ENCODE peak calls at places on chromosomes 13 and 19, in eight cellular contexts. One of them, this sample, is unnamed.

GRCh38 chr19:49700563-49700962 is 9.6 kb downstream of the CPT1C start:
- DNase-seq in GDM1: no peak
- DNase-seq in NCI-H1694 treated with DMSO at 0.1 percent for 48 hours: no peak
- DNase-seq in psoas muscle: no peak
- DNase-seq in head of caudate nucleus: no peak
- DNase-seq in SW480: no peak
- DNase-seq in dermis blood vessel endothelial cell: no peak
- DNase-seq in right cardiac atrium: no peak
- DNase-seq in this sample: no peak

GRCh38 chr13:83048419-83048818 is 833.9 kb downstream of the SLITRK1 start:
- DNase-seq in GDM1: no peak
- DNase-seq in NCI-H1694 treated with DMSO at 0.1 percent for 48 hours: no peak
- DNase-seq in psoas muscle: no peak
- DNase-seq in head of caudate nucleus: no peak
- DNase-seq in SW480: no peak
- DNase-seq in dermis blood vessel endothelial cell: no peak
- DNase-seq in right cardiac atrium: no peak
- DNase-seq in this sample: no peak

GRCh38 chr13:28606466-28606865 is 52.5 kb upstream of the POMP start:
- DNase-seq in GDM1: no peak
- DNase-seq in NCI-H1694 treated with DMSO at 0.1 percent for 48 hours: no peak
- DNase-seq in psoas muscle: no peak
- DNase-seq in head of caudate nucleus: no peak
- DNase-seq in SW480: no peak
- DNase-seq in dermis blood vessel endothelial cell: no peak
- DNase-seq in right cardiac atrium: no peak
- DNase-seq in this sample: no peak

GRCh38 chr13:109389456-109389855 is 396.9 kb downstream of the IRS2 start:
- DNase-seq in GDM1: no peak
- DNase-seq in NCI-H1694 treated with DMSO at 0.1 percent for 48 hours: no peak
- DNase-seq in psoas muscle: no peak
- DNase-seq in head of caudate nucleus: no peak
- DNase-seq in SW480: no peak
- DNase-seq in dermis blood vessel endothelial cell: no peak
- DNase-seq in right cardiac atrium: no peak
- DNase-seq in this sample: no peak

GRCh38 chr13:46775385-46776065 is 21.4 kb downstream of the ESD start:
- DNase-seq in GDM1: no peak
- DNase-seq in NCI-H1694 treated with DMSO at 0.1 percent for 48 hours: no peak
- DNase-seq in psoas muscle: no peak
- DNase-seq in head of caudate nucleus: no peak
- DNase-seq in SW480: no peak
- DNase-seq in dermis blood vessel endothelial cell: no peak
- DNase-seq in right cardiac atrium: no peak
- DNase-seq in this sample: no peak

GRCh38 chr19:36488816-36489138 is 584 bp downstream of the ZNF566 start:
- DNase-seq in GDM1: peak; percentile 28
- DNase-seq in NCI-H1694 treated with DMSO at 0.1 percent for 48 hours: peak; percentile 30
- DNase-seq in psoas muscle: peak; percentile 15
- DNase-seq in head of caudate nucleus: no peak
- DNase-seq in SW480: peak; percentile 80
- DNase-seq in dermis blood vessel endothelial cell: peak; percentile 32
- DNase-seq in right cardiac atrium: no peak
- DNase-seq in this sample: no peak

GRCh38 chr13:40356011-40356410 is 310.4 kb downstream of the FOXO1 start:
- DNase-seq in GDM1: no peak
- DNase-seq in NCI-H1694 treated with DMSO at 0.1 percent for 48 hours: no peak
- DNase-seq in psoas muscle: no peak
- DNase-seq in head of caudate nucleus: no peak
- DNase-seq in SW480: no peak
- DNase-seq in dermis blood vessel endothelial cell: no peak
- DNase-seq in right cardiac atrium: no peak
- DNase-seq in this sample: peak; percentile 7

GRCh38 chr13:114099918-114100445 is 32.4 kb downstream of the RASA3 start:
- DNase-seq in GDM1: no peak
- DNase-seq in NCI-H1694 treated with DMSO at 0.1 percent for 48 hours: no peak
- DNase-seq in psoas muscle: no peak
- DNase-seq in head of caudate nucleus: no peak
- DNase-seq in SW480: peak; percentile 71
- DNase-seq in dermis blood vessel endothelial cell: no peak
- DNase-seq in right cardiac atrium: peak; percentile 56
- DNase-seq in this sample: no peak

GRCh38 chr19:29079331-29079730 is 133.6 kb downstream of the UQCRFS1 start:
- DNase-seq in GDM1: no peak
- DNase-seq in NCI-H1694 treated with DMSO at 0.1 percent for 48 hours: no peak
- DNase-seq in psoas muscle: no peak
- DNase-seq in head of caudate nucleus: no peak
- DNase-seq in SW480: no peak
- DNase-seq in dermis blood vessel endothelial cell: no peak
- DNase-seq in right cardiac atrium: no peak
- DNase-seq in this sample: no peak

GRCh38 chr19:7899751-7900352 is 3.8 kb upstream of the MAP2K7 start:
- DNase-seq in GDM1: no peak
- DNase-seq in NCI-H1694 treated with DMSO at 0.1 percent for 48 hours: no peak
- DNase-seq in psoas muscle: no peak
- DNase-seq in head of caudate nucleus: no peak
- DNase-seq in SW480: no peak
- DNase-seq in dermis blood vessel endothelial cell: no peak
- DNase-seq in right cardiac atrium: peak; percentile 57
- DNase-seq in this sample: peak; percentile 46

GRCh38 chr13:95168191-95168590 is 133.1 kb downstream of the ABCC4 start:
- DNase-seq in GDM1: no peak
- DNase-seq in NCI-H1694 treated with DMSO at 0.1 percent for 48 hours: no peak
- DNase-seq in psoas muscle: no peak
- DNase-seq in head of caudate nucleus: no peak
- DNase-seq in SW480: no peak
- DNase-seq in dermis blood vessel endothelial cell: no peak
- DNase-seq in right cardiac atrium: no peak
- DNase-seq in this sample: no peak

GRCh38 chr13:94661396-94661795 is 50.9 kb downstream of the SOX21 start:
- DNase-seq in GDM1: no peak
- DNase-seq in NCI-H1694 treated with DMSO at 0.1 percent for 48 hours: no peak
- DNase-seq in psoas muscle: no peak
- DNase-seq in head of caudate nucleus: peak; percentile 41
- DNase-seq in SW480: no peak
- DNase-seq in dermis blood vessel endothelial cell: no peak
- DNase-seq in right cardiac atrium: no peak
- DNase-seq in this sample: no peak

This sample was measured in left lobe of liver.